ENCODE peak calls at places on chromosomes 12 and 14, in six cellular contexts. M, J, K, W, P and L are unnamed samples. For H3K9me3, the result is how much of the 10 kb centered on the place peaks cover.

GRCh38 chr12:111598637-111599458 is at the start of gene ATXN2:
- DNase-seq in M (peak), J (peak), K (peak), W (peak), P (peak), L (peak)

GRCh38 chr12:65125247-65125646 is 4.1 kb upstream of the WIF1 start:
- DNase-seq in M (no peak), J (no peak), K (no peak), W (no peak), P (no peak), L (no peak)

GRCh38 chr14:35818346-35819115 is 7.6 kb upstream of the BRMS1L start:
- DNase-seq in M (no peak), J (no peak), K (no peak), W (peak), P (peak), L (no peak)

GRCh38 chr14:101474563-101475467 is 86.5 kb upstream of the DIO3 start:
- DNase-seq in M (no peak), J (no peak), K (no peak), W (no peak), P (no peak), L (no peak)

GRCh38 chr12:77324763-77325468 is 259.5 kb upstream of the E2F7 start:
- DNase-seq in M (no peak), J (peak), K (peak), W (peak), P (peak), L (no peak)

GRCh38 chr12:21696603-21697002 is 39.0 kb upstream of the LDHB start:
- DNase-seq in M (no peak), J (no peak), K (no peak), W (no peak), P (no peak), L (no peak)

GRCh38 chr14:20460458-20461229 is 590 bp downstream of the PIP4P1 start:
- DNase-seq in M (peak), J (peak), K (no peak), W (no peak), P (peak), L (peak)

GRCh38 chr12:57887631-57888406 is 41.3 kb upstream of the CTDSP2 start:
- DNase-seq in M (no peak), J (peak), K (no peak), W (no peak), P (no peak), L (no peak)

GRCh38 chr12:124273630-124274029 is 21.3 kb upstream of the RFLNA start:
- DNase-seq in M (no peak), J (no peak), K (no peak), W (peak), P (peak), L (no peak)

GRCh38 chr12:56338643-56339422 is at the start of gene IL23A:
- DNase-seq in M (peak), J (no peak), K (no peak), W (no peak), P (peak), L (peak)

GRCh38 chr14:94584591-94585280 is 3.5 kb downstream of the SERPINA5 start:
- DNase-seq in M (no peak), J (no peak), K (no peak), W (no peak), P (no peak), L (no peak)

GRCh38 chr14:105878554-105878953 is 352.2 kb downstream of the TMEM121 start:
- DNase-seq in M (no peak), J (no peak), K (peak), W (no peak), P (no peak), L (no peak)

GRCh38 chr14:91140672-91141071 is 26.8 kb downstream of the DGLUCY start:
- DNase-seq in M (no peak), J (peak), K (no peak), W (peak), P (no peak), L (no peak)

GRCh38 chr12:26062566-26062965 is 62.3 kb downstream of the BHLHE41 start:
- DNase-seq in M (no peak), J (no peak), K (no peak), W (no peak), P (no peak), L (no peak)

GRCh38 chr12:102848832-102849231 is 68.2 kb downstream of the PAH start:
- DNase-seq in M (no peak), J (no peak), K (no peak), W (no peak), P (no peak), L (no peak)

GRCh38 chr12:57008113-57008687 is 1.9 kb upstream of the ZBTB39 start:
- DNase-seq in M (no peak), J (no peak), K (no peak), W (peak), P (peak), L (no peak)

GRCh38 chr14:93099187-93099586 is 16.5 kb downstream of the ITPK1 start:
- DNase-seq in M (no peak), J (no peak), K (no peak), W (no peak), P (no peak), L (no peak)

GRCh38 chr12:58386136-58386535 is 444.8 kb downstream of the ATP23 start:
- DNase-seq in M (no peak), J (no peak), K (no peak), W (no peak), P (no peak), L (no peak)

GRCh38 chr12:92139634-92140555 is 5.8 kb downstream of the BTG1 start:
- DNase-seq in M (peak), J (no peak), K (no peak), W (no peak), P (no peak), L (no peak)

GRCh38 chr12:74365178-74365964 is 172.3 kb upstream of the ATXN7L3B start:
- DNase-seq in M (no peak), J (no peak), K (no peak), W (peak), P (peak), L (no peak)

GRCh38 chr14:54867011-54867410 is 35.6 kb downstream of the GCH1 start:
- DNase-seq in M (no peak), J (no peak), K (no peak), W (no peak), P (no peak), L (no peak)

GRCh38 chr14:24280797-24281460 is 9.5 kb upstream of the RABGGTA start:
- DNase-seq in M (no peak), J (no peak), K (no peak), W (no peak), P (no peak), L (no peak)

GRCh38 chr14:72608391-72609204 is 285.3 kb downstream of the DPF3 start:
- DNase-seq in M (no peak), J (peak), K (no peak), W (no peak), P (no peak), L (no peak)

GRCh38 chr12:10717410-10717809 is 5.7 kb downstream of the YBX3 start:
- DNase-seq in M (no peak), J (no peak), K (no peak), W (no peak), P (no peak), L (no peak)

GRCh38 chr12:130764475-130765185 is 48.5 kb upstream of the RIMBP2 start:
- DNase-seq in M (peak), J (no peak), K (no peak), W (no peak), P (peak), L (no peak)

GRCh38 chr14:59406454-59407245 is 58.5 kb downstream of the GPR135 start:
- DNase-seq in M (no peak), J (no peak), K (no peak), W (no peak), P (no peak), L (no peak)

GRCh38 chr12:120705618-120706017 is 4.6 kb upstream of the UNC119B start:
- DNase-seq in M (no peak), J (no peak), K (no peak), W (no peak), P (no peak), L (no peak)

GRCh38 chr12:57694459-57695019 is 607 bp downstream of the OS9 start:
- DNase-seq in M (peak), J (peak), K (no peak), W (no peak), P (no peak), L (no peak)

GRCh38 chr12:46950116-46950515 is 124.3 kb upstream of the SLC38A4 start:
- DNase-seq in M (no peak), J (no peak), K (no peak), W (no peak), P (no peak), L (no peak)

GRCh38 chr12:54390668-54391551 is 6.4 kb upstream of the ZNF385A start:
- DNase-seq in M (peak), J (no peak), K (peak), W (peak), P (peak), L (peak)

GRCh38 chr12:33649992-33650391 is 210.4 kb upstream of the SYT10 start:
- DNase-seq in M (no peak), J (no peak), K (no peak), W (peak), P (no peak), L (no peak)

GRCh38 chr14:94439453-94440057 is 13.0 kb downstream of the SERPINA11 start:
- DNase-seq in M (no peak), J (no peak), K (no peak), W (no peak), P (no peak), L (no peak)

GRCh38 chr14:74804219-74804825 is 41.2 kb downstream of the YLPM1 start:
- DNase-seq in M (no peak), J (no peak), K (no peak), W (peak), P (peak), L (no peak)

GRCh38 chr12:133120385-133121191 is 9.5 kb downstream of the ZNF891 start:
- DNase-seq in M (no peak), J (no peak), K (no peak), W (no peak), P (no peak), L (no peak)
- H3K9me3 ChIP-seq in M (under half), J (under half), K (half or more), W (under half), P (half or more), L (half or more)

GRCh38 chr12:95006206-95006605 is 2.7 kb upstream of the NDUFA12 start:
- DNase-seq in M (no peak), J (no peak), K (no peak), W (no peak), P (peak), L (no peak)

GRCh38 chr12:95003921-95004272 is 400 bp upstream of the NDUFA12 start:
- DNase-seq in M (no peak), J (no peak), K (no peak), W (no peak), P (peak), L (no peak)

GRCh38 chr12:95004610-95005009 is 1.1 kb upstream of the NDUFA12 start:
- DNase-seq in M (no peak), J (no peak), K (no peak), W (no peak), P (no peak), L (no peak)

GRCh38 chr12:95002754-95003153 is 743 bp downstream of the NDUFA12 start:
- DNase-seq in M (no peak), J (no peak), K (no peak), W (no peak), P (peak), L (no peak)

DNA sequence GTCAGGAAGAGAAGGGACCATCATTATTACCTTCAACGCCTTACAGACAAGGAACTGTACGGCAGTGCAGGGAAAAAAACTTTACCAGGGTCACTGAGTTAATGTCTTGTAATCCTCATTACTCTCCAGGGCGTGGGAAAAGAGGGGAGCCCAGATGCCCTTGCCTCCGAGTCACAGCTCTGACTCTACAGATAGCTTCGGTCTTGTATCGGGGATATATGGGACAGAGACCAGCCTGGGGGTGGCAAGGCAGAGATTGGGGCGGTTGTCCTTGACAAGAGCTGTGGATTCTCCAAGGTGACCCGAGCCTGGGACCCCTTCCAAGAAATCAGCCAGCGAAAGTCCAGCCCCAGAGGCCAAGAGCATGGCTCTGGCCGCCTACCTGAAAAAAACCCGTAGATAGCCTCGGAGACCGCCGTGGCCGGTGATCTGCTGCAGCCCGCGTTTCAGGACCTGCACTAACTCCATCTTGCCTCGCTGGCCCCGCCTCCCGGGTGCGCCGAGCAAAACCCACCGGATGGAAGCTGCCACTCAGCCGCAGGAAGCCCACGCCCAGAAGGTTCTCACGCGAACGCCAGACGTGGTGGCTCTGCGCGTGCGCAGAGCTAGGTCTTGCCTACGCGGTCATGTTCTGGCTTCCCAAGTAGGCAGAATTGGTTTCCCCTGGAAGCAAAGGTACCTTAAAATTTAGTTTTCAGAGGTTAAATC is at the start of gene NDUFA12:
- DNase-seq in M (peak), J (peak), K (peak), W (peak), P (peak), L (peak)
- H3K9me3 ChIP-seq in M (under half), J (under half), K (under half), W (under half), P (under half), L (under half)

DNA sequence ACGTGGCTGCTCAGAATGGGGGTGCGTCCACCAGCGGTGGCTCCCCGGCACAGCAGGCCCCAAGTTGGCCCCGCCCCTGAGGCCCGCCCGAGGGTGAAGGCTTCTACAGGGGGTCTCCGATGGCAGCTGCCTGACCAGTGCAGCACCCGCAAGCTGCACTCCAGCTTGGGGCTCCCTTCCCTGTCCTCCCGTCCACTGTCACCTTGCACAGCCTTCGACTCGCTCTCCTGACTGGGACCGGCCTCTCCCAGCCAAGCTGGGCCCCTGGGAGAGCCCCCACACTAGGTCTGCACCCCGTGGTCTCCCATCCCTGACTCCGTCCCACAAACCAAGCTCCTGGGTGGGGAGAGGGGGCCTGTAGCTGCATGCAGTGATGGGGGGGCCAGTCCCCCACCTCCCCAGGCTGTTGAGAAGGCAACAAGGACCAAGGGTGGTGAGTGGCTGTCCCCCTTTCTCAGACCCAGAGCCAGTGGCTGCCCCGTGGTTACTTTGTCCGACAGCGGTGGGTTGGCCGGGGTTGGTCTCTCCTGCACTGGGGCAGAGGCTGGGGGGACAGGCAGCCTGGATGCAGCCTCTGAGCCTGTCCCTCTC is 216.8 kb downstream of the KIF26A start:
- DNase-seq in M (no peak), J (no peak), K (no peak), W (no peak), P (no peak), L (no peak)
- H3K9me3 ChIP-seq in M (under half), J (under half), K (under half), W (under half), P (under half), L (under half)

DNA sequence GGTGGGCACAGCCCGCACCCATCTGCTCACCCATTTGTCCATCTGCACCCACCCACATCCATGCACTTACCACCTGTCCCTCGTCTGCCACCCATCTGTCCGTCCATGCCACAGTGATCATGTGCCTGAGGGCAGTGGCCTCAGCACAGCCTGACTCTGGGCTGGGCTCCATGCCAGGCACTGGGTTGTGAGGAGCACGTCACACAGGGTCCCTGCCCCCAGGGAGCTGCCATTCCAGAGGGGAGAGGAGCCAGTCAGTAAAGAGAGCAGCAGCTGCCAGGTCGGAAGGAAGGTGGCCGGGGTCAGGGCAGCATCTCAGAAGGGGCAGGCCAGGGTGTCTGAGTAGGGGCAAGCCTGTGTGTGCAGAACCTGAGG is 43.6 kb downstream of the FBRSL1 start:
- DNase-seq in M (no peak), J (no peak), K (no peak), W (no peak), P (no peak), L (no peak)
- H3K9me3 ChIP-seq in M (under half), J (under half), K (under half), W (under half), P (under half), L (under half)

GRCh38 chr12:132955933-132956725 is at the start of gene ZNF605:
- DNase-seq in M (peak), J (peak), K (peak), W (peak), P (peak), L (peak)
- H3K9me3 ChIP-seq in M (under half), J (under half), K (under half), W (under half), P (under half), L (under half)